ENCODE peak calls at places on chromosome 5, in nine cellular contexts. E is neural progenitor cell; O is effector memory CD8-positive, alpha-beta T cell; K is T-cell; Y is A673; Q is BJ; D is germinal center; V is substantia nigra; X is AG10803. L is an unnamed sample.

GRCh38 chr5:88691945-88692868 is 190.8 kb downstream of the MEF2C start:
- DNase-seq in E (peak), O (no peak), K (no peak), Y (no peak), Q (no peak), D (no peak), V (no peak), X (no peak), L (no peak)

GRCh38 chr5:113347572-113347971 is 87.2 kb downstream of the TSSK1B start:
- DNase-seq in E (no peak), O (no peak), K (no peak), Y (no peak), Q (no peak), D (no peak), V (no peak), X (no peak), L (no peak)

GRCh38 chr5:96597441-96598020 is 64.6 kb upstream of the CAST start:
- DNase-seq in E (no peak), O (no peak), K (no peak), Y (no peak), Q (no peak), D (no peak), V (no peak), X (peak), L (no peak)

GRCh38 chr5:7422719-7423118 is 26.8 kb downstream of the ADCY2 start:
- DNase-seq in E (no peak), O (no peak), K (no peak), Y (no peak), Q (no peak), D (no peak), V (no peak), X (no peak), L (no peak)

GRCh38 chr5:83972236-83972635 is 251.6 kb upstream of the HAPLN1 start:
- DNase-seq in E (no peak), O (no peak), K (no peak), Y (no peak), Q (no peak), D (no peak), V (no peak), X (no peak), L (no peak)

GRCh38 chr5:172452398-172453205 is 1.7 kb downstream of the SH3PXD2B start:
- DNase-seq in E (peak), O (no peak), K (no peak), Y (peak), Q (peak), D (no peak), V (no peak), X (peak), L (no peak)

GRCh38 chr5:368162-369084 is 46.9 kb downstream of the AHRR start:
- DNase-seq in E (no peak), O (no peak), K (no peak), Y (no peak), Q (peak), D (no peak), V (no peak), X (peak), L (no peak)

GRCh38 chr5:160245506-160246100 is 16.3 kb downstream of the FABP6 start:
- DNase-seq in E (no peak), O (no peak), K (no peak), Y (no peak), Q (no peak), D (no peak), V (no peak), X (no peak), L (peak)

GRCh38 chr5:151733727-151734408 is 24.6 kb downstream of the ATOX1 start:
- DNase-seq in E (no peak), O (no peak), K (no peak), Y (no peak), Q (no peak), D (no peak), V (no peak), X (peak), L (no peak)

GRCh38 chr5:7274180-7274579 is 121.8 kb upstream of the ADCY2 start:
- DNase-seq in E (no peak), O (no peak), K (no peak), Y (no peak), Q (no peak), D (no peak), V (no peak), X (no peak), L (no peak)

GRCh38 chr5:140926903-140927573 is 939 bp downstream of the PCDHAC1 start:
- DNase-seq in E (peak), O (no peak), K (no peak), Y (peak), Q (no peak), D (peak), V (no peak), X (peak), L (no peak)

GRCh38 chr5:178651046-178651810 is 24.4 kb upstream of the CLK4 start:
- DNase-seq in E (no peak), O (no peak), K (no peak), Y (no peak), Q (no peak), D (no peak), V (no peak), X (peak), L (no peak)

GRCh38 chr5:57539281-57539701 is 56.7 kb upstream of the ACTBL2 start:
- DNase-seq in E (no peak), O (no peak), K (no peak), Y (no peak), Q (peak), D (no peak), V (no peak), X (peak), L (no peak)

GRCh38 chr5:56641635-56642255 is 173.6 kb upstream of the MAP3K1 start:
- DNase-seq in E (no peak), O (no peak), K (no peak), Y (no peak), Q (no peak), D (no peak), V (no peak), X (no peak), L (no peak)

GRCh38 chr5:72246954-72247442 is 73.0 kb downstream of the MRPS27 start:
- DNase-seq in E (no peak), O (no peak), K (no peak), Y (no peak), Q (no peak), D (no peak), V (no peak), X (no peak), L (no peak)

GRCh38 chr5:137778772-137779564 is 24.8 kb upstream of the HNRNPA0 start:
- DNase-seq in E (peak), O (no peak), K (no peak), Y (peak), Q (no peak), D (peak), V (no peak), X (peak), L (peak)

GRCh38 chr5:143957455-143957854 is 145.5 kb downstream of the HMHB1 start:
- DNase-seq in E (no peak), O (no peak), K (no peak), Y (no peak), Q (no peak), D (no peak), V (no peak), X (no peak), L (no peak)

GRCh38 chr5:123261752-123262151 is 161.5 kb downstream of the CEP120 start:
- DNase-seq in E (no peak), O (no peak), K (no peak), Y (no peak), Q (no peak), D (no peak), V (no peak), X (no peak), L (no peak)

GRCh38 chr5:35442916-35443639 is 174.6 kb upstream of the SPEF2 start:
- DNase-seq in E (peak), O (no peak), K (no peak), Y (no peak), Q (no peak), D (no peak), V (no peak), X (peak), L (no peak)

GRCh38 chr5:172952034-172952511 is 7.2 kb upstream of the RPL26L1 start:
- DNase-seq in E (no peak), O (no peak), K (no peak), Y (no peak), Q (peak), D (no peak), V (no peak), X (peak), L (no peak)

GRCh38 chr5:175021886-175022285 is 297.5 kb downstream of the MSX2 start:
- DNase-seq in E (no peak), O (no peak), K (no peak), Y (no peak), Q (no peak), D (no peak), V (no peak), X (no peak), L (peak)

GRCh38 chr5:58156977-58157701 is 302.7 kb downstream of the PLK2 start:
- DNase-seq in E (peak), O (no peak), K (no peak), Y (no peak), Q (no peak), D (no peak), V (no peak), X (peak), L (no peak)

GRCh38 chr5:58926549-58926948 is 343.7 kb downstream of the RAB3C start:
- DNase-seq in E (no peak), O (no peak), K (no peak), Y (no peak), Q (no peak), D (no peak), V (no peak), X (no peak), L (no peak)

GRCh38 chr5:431001-431710 is 11.8 kb upstream of the EXOC3 start:
- DNase-seq in E (peak), O (no peak), K (no peak), Y (peak), Q (no peak), D (peak), V (no peak), X (peak), L (peak)

GRCh38 chr5:68476854-68477253 is 261.3 kb downstream of the PIK3R1 start:
- DNase-seq in E (no peak), O (no peak), K (no peak), Y (no peak), Q (no peak), D (no peak), V (no peak), X (no peak), L (no peak)

GRCh38 chr5:178661836-178662540 is 35.1 kb upstream of the CLK4 start:
- DNase-seq in E (no peak), O (no peak), K (no peak), Y (no peak), Q (no peak), D (no peak), V (no peak), X (no peak), L (no peak)

GRCh38 chr5:111703662-111704061 is 53.3 kb downstream of the NREP start:
- DNase-seq in E (no peak), O (no peak), K (no peak), Y (no peak), Q (no peak), D (peak), V (no peak), X (no peak), L (no peak)

GRCh38 chr5:76737131-76737556 is 21.2 kb downstream of the F2R start:
- DNase-seq in E (no peak), O (no peak), K (no peak), Y (no peak), Q (no peak), D (no peak), V (no peak), X (no peak), L (no peak)

GRCh38 chr5:79263290-79263689 is 27.4 kb downstream of the JMY start:
- DNase-seq in E (no peak), O (no peak), K (no peak), Y (no peak), Q (no peak), D (no peak), V (no peak), X (no peak), L (no peak)

GRCh38 chr5:180284161-180284560 is 7.7 kb downstream of the MAPK9 start:
- DNase-seq in E (peak), O (no peak), K (no peak), Y (no peak), Q (no peak), D (no peak), V (peak), X (no peak), L (no peak)

GRCh38 chr5:54845567-54845941 is 139.8 kb downstream of the ESM1 start:
- DNase-seq in E (no peak), O (no peak), K (no peak), Y (peak), Q (no peak), D (no peak), V (no peak), X (peak), L (no peak)

L was measured in NCI-H1694 treated with DMSO at 0.1 percent for 48 hours.